ENCODE peak calls at places on chromosomes 12 and 14, in eight cellular contexts. J is H1, L is upper lobe of left lung, I is transverse colon, A is endothelial cell of umbilical vein, E is vagina, K is Panc1, N is HepG2. Q is an unnamed sample.

GRCh38 chr12:94254270-94254669 is 105.9 kb downstream of the PLXNC1 start:
- DNase-seq in L (no peak), N (no peak), K (no peak), I (no peak), A (no peak), E (no peak), J (no peak), Q (no peak)

GRCh38 chr14:95515080-95515489 is 1.4 kb downstream of the SYNE3 start:
- DNase-seq in A (peak; percentile 84), J (no peak), I (no peak), L (peak; percentile 42), E (no peak), N (no peak), K (no peak), Q (no peak)

GRCh38 chr14:72780771-72781170 is 113.1 kb downstream of the DPF3 start:
- DNase-seq in K (no peak), A (no peak), E (no peak), I (no peak), J (no peak), L (no peak), N (no peak), Q (no peak)

GRCh38 chr12:130421896-130422295 is 84.2 kb downstream of the PIWIL1 start:
- DNase-seq in J (no peak), I (no peak), L (no peak), A (no peak), N (no peak), K (no peak), E (peak; percentile 25), Q (no peak)

GRCh38 chr12:106070611-106071010 is 68.1 kb downstream of the NUAK1 start:
- DNase-seq in J (no peak), N (no peak), A (no peak), E (peak; percentile 83), L (no peak), I (no peak), K (no peak), Q (no peak)

GRCh38 chr12:89880695-89881350 is 172.2 kb upstream of the ATP2B1 start:
- DNase-seq in I (peak; percentile 31), N (no peak), J (no peak), E (no peak), L (no peak), A (no peak), K (no peak), Q (no peak)

GRCh38 chr14:54815531-54815930 is 87.1 kb downstream of the GCH1 start:
- DNase-seq in N (no peak), I (no peak), L (no peak), A (no peak), E (no peak), K (no peak), J (no peak), Q (no peak)

GRCh38 chr12:130795906-130796305 is 43.1 kb downstream of the STX2 start:
- DNase-seq in N (no peak), K (no peak), L (no peak), J (no peak), A (no peak), I (no peak), E (no peak), Q (no peak)

GRCh38 chr14:69945905-69946304 is 66.7 kb downstream of the SMOC1 start:
- DNase-seq in E (no peak), J (no peak), L (no peak), K (no peak), N (no peak), I (no peak), A (peak; percentile 20), Q (no peak)

GRCh38 chr14:73662439-73663056 is 17.8 kb downstream of the DNAL1 start:
- DNase-seq in I (no peak), N (peak; percentile 60), E (no peak), L (no peak), J (peak; percentile 39), K (peak; percentile 55), A (peak; percentile 52), Q (no peak)

GRCh38 chr12:28578361-28578760 is 388.1 kb downstream of the CCDC91 start:
- DNase-seq in L (no peak), K (no peak), A (no peak), I (no peak), N (no peak), E (no peak), J (no peak), Q (no peak)
- TF ChIP-seq POLR2AphosphoS5 in L (no peak), K (no peak), A (no peak), I (no peak), N (no peak), E (no peak), J (no peak), Q (no peak)

GRCh38 chr12:48291511-48291910 is 59.2 kb downstream of the ZNF641 start:
- DNase-seq in L (no peak), N (no peak), A (no peak), I (no peak), J (no peak), K (no peak), E (no peak), Q (no peak)
- TF ChIP-seq POLR2AphosphoS5 in L (no peak), N (no peak), A (no peak), I (no peak), J (no peak), K (no peak), E (no peak), Q (no peak)

DNA sequence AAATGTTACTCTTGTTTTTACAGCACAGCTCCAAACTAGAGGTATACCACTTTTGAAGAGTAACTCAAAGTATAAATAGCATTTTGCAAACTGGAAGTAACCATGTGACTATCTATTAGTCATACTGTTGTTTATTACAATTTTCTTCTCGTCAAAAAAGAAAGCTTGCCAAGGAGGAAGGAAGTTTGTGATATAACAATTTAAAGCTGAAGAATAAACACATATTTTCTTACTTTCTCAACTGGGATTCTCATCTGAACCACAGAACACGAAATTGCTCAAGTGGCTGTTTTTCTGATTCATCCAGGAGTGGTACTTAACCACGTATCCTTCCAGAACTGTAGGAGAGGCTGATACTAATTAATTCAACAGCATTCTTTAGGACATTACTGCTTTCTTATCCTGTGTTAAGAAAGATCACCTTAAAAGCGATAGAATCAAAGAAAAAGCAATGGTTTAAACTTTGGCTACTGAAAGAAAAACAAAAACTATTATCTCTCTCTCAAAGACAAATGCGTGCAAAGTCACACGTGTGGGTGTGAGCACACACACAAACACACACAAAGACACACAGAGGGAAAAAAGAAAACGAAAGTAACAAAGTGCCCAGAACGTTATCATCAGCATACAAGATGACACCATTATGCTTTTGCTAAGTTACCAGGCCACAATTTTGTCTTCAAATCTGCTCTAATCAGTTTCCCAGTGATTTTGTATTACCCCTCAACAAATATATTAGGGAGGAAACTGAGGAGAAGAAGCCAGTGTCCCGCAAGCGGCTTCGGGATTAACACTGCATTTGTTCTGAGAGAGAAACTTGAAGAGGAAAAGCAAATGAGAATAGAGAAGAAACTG is at the start of gene CLEC2B:
- DNase-seq in A (peak; percentile 92), N (no peak), I (no peak), K (no peak), L (no peak), E (no peak), J (no peak), Q (peak; percentile 47)
- TF ChIP-seq POLR2AphosphoS5 in A (peak; percentile 49), N (no peak), I (peak; percentile 76), K (no peak), L (no peak), E (peak; percentile 91), J (no peak), Q (no peak)

DNA sequence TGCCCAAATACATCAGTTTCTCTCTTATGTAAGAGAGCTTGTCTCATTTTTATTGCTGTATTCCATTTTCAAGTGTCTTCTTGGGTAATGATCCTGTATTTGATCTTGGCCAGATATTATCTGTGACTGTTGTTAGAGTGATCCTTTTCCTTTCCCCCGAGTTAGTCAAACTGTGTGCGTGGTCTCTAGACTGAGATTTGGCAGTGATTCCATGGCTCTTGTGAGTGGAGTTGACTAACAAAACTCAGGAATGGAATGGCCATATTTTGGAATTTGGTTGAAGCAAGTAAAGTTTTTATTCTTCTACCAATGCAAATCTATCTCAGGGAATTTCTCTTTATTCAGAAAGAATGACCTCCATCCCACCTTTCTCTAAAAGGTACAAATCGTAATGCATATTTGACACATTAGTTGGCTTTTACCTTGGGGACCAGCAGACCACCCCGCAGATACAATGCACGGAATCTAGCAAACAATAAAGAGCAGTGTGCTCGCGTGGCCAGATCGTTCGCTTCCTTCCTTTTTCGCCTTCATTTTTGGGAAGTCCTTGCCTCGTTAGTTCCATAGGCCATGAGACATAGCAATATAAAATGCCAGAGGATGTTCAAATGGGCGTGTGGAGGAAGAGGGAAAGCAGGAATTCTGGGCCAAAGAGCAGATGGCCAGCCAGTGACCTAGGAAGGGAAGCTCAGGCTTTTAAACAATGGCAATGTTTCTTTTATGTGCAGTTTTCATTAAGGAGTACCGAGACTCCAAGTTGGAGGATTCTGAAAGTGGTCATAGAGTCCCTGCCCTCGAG is 24.4 kb downstream of the ETV6 start:
- DNase-seq in I (no peak), A (peak; percentile 76), K (no peak), L (no peak), J (no peak), N (no peak), E (no peak), Q (no peak)
- TF ChIP-seq POLR2AphosphoS5 in I (no peak), A (peak; percentile 31), K (no peak), L (no peak), J (no peak), N (no peak), E (no peak), Q (no peak)

DNA sequence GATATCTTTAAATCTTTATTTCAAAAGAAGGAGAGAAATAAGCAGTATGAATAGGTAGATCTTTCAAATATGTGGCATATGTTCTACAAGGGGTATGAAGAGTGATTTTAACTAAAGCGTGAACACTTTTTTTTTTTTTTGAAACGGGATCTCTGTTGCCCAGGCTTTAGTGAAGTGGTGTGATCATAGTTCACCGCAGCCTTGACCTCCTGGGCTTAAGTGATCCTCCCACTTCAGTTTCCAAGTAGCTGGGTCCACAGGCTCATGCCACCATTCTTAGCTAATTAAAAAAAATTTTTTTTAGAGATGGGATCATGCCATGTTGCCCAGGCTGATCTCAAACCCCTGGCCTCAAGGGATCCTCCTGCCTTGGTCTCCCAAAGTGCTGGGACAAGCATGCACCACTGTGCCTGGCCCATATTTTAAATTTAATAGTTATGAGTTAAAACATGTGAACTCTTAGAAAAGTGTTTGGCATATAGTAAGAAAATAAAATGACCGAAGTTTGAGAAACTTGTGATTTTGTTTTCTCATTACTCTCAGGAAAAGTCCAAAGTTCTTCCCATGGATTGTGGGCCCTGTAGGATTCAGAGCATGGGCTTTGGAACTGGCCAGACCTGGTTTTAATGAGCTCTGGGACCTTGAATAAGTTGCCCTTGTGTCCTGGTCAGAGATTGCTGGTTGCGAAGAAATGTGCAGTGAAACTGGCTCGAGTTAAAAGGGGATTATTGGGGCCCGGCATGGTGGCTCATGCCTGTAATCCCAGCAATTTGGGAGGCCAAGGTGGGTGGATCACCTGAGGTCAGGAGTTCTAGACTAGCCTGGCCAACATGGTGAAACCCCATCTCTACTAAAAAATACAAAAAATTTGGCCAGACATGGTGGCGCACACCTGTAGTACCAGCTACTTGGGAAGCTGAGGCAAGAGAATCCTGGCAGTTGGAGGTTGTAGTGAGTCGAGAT is 27.0 kb downstream of the SLC17A8 start:
- DNase-seq in A (no peak), I (no peak), J (no peak), N (peak; percentile 20), K (no peak), L (no peak), E (no peak), Q (no peak)
- TF ChIP-seq POLR2AphosphoS5 in A (no peak), I (no peak), J (no peak), N (no peak), K (no peak), L (no peak), E (no peak), Q (no peak)